ENCODE peak calls at places on chromosome 11, in seven cellular contexts. W, I, E, A, O, H and N are unnamed samples.

GRCh38 chr11:113985906-113986305 is 11.0 kb downstream of the HTR3A start:
- DNase-seq in W (no peak), I (no peak), E (no peak), A (no peak), O (no peak), H (no peak), N (no peak)

GRCh38 chr11:116960916-116961315 is 123.5 kb upstream of the APOA1 start:
- DNase-seq in W (peak), I (no peak), E (no peak), A (no peak), O (no peak), H (peak), N (no peak)

GRCh38 chr11:7642747-7643146 is 30.6 kb downstream of the CYB5R2 start:
- DNase-seq in W (no peak), I (no peak), E (peak), A (no peak), O (no peak), H (no peak), N (no peak)

GRCh38 chr11:47395225-47396048 is 13.0 kb upstream of the SLC39A13 start:
- DNase-seq in W (no peak), I (no peak), E (no peak), A (no peak), O (no peak), H (no peak), N (no peak)

GRCh38 chr11:20351151-20351550 is 12.4 kb upstream of the HTATIP2 start:
- DNase-seq in W (no peak), I (no peak), E (no peak), A (peak), O (no peak), H (no peak), N (no peak)

GRCh38 chr11:129728571-129728970 is 87.1 kb upstream of the TMEM45B start:
- DNase-seq in W (no peak), I (no peak), E (no peak), A (no peak), O (peak), H (no peak), N (no peak)

GRCh38 chr11:69229521-69229920 is 64.4 kb upstream of the MYEOV start:
- DNase-seq in W (no peak), I (no peak), E (no peak), A (no peak), O (no peak), H (no peak), N (no peak)

GRCh38 chr11:19089421-19089820 is 27.5 kb upstream of the ZDHHC13 start:
- DNase-seq in W (no peak), I (no peak), E (no peak), A (no peak), O (no peak), H (no peak), N (no peak)

GRCh38 chr11:28106351-28107043 is 1.5 kb downstream of the KIF18A start:
- DNase-seq in W (no peak), I (no peak), E (no peak), A (no peak), O (no peak), H (no peak), N (no peak)

GRCh38 chr11:69260622-69261021 is 33.3 kb upstream of the MYEOV start:
- DNase-seq in W (no peak), I (no peak), E (no peak), A (no peak), O (no peak), H (no peak), N (no peak)

GRCh38 chr11:46281374-46281831 is 3.9 kb downstream of the CREB3L1 start:
- DNase-seq in W (peak), I (no peak), E (peak), A (peak), O (no peak), H (no peak), N (no peak)

GRCh38 chr11:2580061-2580421 is 119.8 kb downstream of the KCNQ1OT1 start:
- DNase-seq in W (no peak), I (peak), E (no peak), A (no peak), O (no peak), H (no peak), N (no peak)

GRCh38 chr11:36258730-36259360 is 30.4 kb downstream of the COMMD9 start:
- DNase-seq in W (peak), I (peak), E (peak), A (peak), O (no peak), H (peak), N (no peak)

GRCh38 chr11:102810943-102811528 is 13.1 kb upstream of the MMP1 start:
- DNase-seq in W (peak), I (peak), E (no peak), A (no peak), O (no peak), H (peak), N (no peak)

GRCh38 chr11:17077240-17077519 is 287 bp downstream of the RPS13 start:
- DNase-seq in W (no peak), I (no peak), E (no peak), A (no peak), O (peak), H (no peak), N (no peak)

DNA sequence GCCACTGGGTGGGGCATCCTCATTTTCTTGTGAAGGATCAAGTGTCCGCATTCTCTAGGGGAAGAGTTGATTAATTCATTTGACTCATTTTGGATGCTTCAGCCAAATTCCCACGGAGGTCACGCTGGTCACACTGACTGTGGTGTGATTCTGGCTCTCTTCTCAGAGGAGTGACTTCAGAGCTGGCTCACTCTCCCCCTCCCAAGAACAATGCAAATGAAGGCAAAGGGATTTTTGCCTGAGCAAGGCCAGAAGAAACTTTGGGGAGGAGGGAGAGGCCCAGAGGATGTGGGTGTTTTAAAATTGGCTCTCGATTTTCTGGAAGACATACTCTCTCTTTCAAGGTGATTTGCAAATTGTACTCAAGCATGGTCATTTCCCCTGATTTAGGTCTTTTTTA is 51.1 kb upstream of the LMO2 start:
- DNase-seq in W (no peak), I (no peak), E (no peak), A (no peak), O (no peak), H (peak), N (no peak)
- TF ChIP-seq POLR2AphosphoS5 in W (no peak), I (no peak), E (no peak), A (no peak), O (no peak), H (no peak), N (no peak)

GRCh38 chr11:59754494-59754858 is 700 bp upstream of the STX3 start:
- DNase-seq in W (peak), I (peak), E (peak), A (peak), O (no peak), H (no peak), N (no peak)

GRCh38 chr11:59756845-59757244 is 1.7 kb downstream of the STX3 start:
- DNase-seq in W (peak), I (no peak), E (peak), A (peak), O (no peak), H (no peak), N (peak)

GRCh38 chr11:59755701-59756495 is 722 bp downstream of the STX3 start:
- DNase-seq in W (peak), I (peak), E (peak), A (peak), O (peak), H (peak), N (peak)

GRCh38 chr11:59754859-59755700 is at the start of gene STX3:
- DNase-seq in W (peak), I (peak), E (peak), A (peak), O (peak), H (peak), N (peak)

GRCh38 chr11:59756496-59756840 is 1.3 kb downstream of the STX3 start:
- DNase-seq in W (no peak), I (no peak), E (no peak), A (no peak), O (no peak), H (peak), N (no peak)
- H3K27ac ChIP-seq in W (peak), I (peak), E (peak), A (peak), O (peak), H (peak), N (peak)

GRCh38 chr11:70556884-70557741 is 158.8 kb downstream of the CTTN start:
- DNase-seq in W (no peak), I (no peak), E (no peak), A (peak), O (no peak), H (no peak), N (no peak)
- TF ChIP-seq POLR2AphosphoS5 in W (no peak), I (no peak), E (no peak), A (peak), O (no peak), H (no peak), N (no peak)

GRCh38 chr11:10387209-10388083 is 67.6 kb upstream of the AMPD3 start:
- DNase-seq in W (no peak), I (no peak), E (no peak), A (peak), O (peak), H (peak), N (no peak)
- H3K27ac ChIP-seq in W (no peak), I (peak), E (peak), A (peak), O (peak), H (no peak), N (peak)

GRCh38 chr11:66625752-66626149 is 9.3 kb downstream of the RBM14 start:
- DNase-seq in W (no peak), I (no peak), E (no peak), A (no peak), O (no peak), H (no peak), N (no peak)
- TF ChIP-seq POLR2AphosphoS5 in W (no peak), I (no peak), E (no peak), A (no peak), O (no peak), H (no peak), N (no peak)

DNA sequence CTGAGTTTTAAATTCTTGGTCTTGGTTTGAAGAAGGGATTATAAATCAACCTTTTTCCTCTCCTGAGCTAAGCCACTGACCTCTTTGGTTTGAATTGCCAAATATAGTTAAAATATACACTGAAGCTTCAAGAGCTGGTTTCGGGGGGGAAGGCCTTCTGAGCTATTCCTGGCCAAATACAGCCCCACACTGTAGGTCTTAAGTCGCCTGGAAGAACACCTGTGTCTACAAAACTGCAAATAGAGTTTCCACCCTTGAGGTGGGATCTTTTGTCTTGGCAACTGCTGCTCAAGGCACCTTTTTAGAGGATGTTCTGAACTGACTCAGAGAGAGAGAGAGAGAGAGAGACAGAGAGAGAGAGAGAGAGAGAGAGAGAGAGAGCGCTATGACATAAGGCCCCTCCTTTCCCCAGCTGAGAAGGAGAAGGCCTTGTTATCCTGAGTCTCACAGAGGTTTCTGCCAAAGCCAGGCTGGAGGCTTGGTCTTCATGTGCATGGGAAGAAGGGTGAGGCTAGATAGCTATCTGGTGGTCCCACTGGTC is 5.5 kb downstream of the ADM start:
- DNase-seq in W (no peak), I (no peak), E (no peak), A (no peak), O (no peak), H (peak), N (no peak)
- H3K27ac ChIP-seq in W (no peak), I (no peak), E (no peak), A (no peak), O (peak), H (no peak), N (peak)

GRCh38 chr11:120334894-120335462 is 1.2 kb upstream of the ARHGEF12 start:
- DNase-seq in W (peak), I (peak), E (peak), A (peak), O (no peak), H (peak), N (peak)
- TF ChIP-seq POLR2AphosphoS5 in W (no peak), I (no peak), E (no peak), A (peak), O (peak), H (no peak), N (peak)

GRCh38 chr11:67271212-67271547 is 4.9 kb downstream of the GRK2 start:
- DNase-seq in W (no peak), I (no peak), E (no peak), A (no peak), O (no peak), H (no peak), N (peak)
- H3K27ac ChIP-seq in W (peak), I (no peak), E (no peak), A (peak), O (peak), H (no peak), N (peak)

DNA sequence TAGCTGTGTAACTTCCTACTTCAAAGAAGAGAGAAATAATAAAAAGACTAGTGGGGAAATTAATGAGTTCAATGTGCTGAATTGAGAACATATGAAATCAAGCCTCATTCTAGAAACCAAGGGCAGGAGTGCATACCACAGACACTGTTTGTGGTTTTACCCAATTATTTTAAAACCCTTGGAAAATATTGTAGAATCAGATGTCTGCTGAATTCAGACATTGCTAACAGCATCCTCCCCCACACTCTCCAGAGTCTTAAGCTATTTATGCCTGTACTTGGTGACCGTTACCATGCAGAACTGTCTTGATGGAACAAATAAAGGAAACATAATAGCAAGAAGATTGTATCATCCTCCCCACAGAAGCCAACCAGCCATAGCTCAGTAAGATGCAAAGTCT is 850.0 kb downstream of the NTM start:
- DNase-seq in W (no peak), I (no peak), E (no peak), A (no peak), O (no peak), H (no peak), N (no peak)
- TF ChIP-seq POLR2AphosphoS5 in W (no peak), I (peak), E (no peak), A (no peak), O (no peak), H (no peak), N (no peak)

GRCh38 chr11:3815882-3816281 is 7.5 kb downstream of the PGAP2 start:
- DNase-seq in W (no peak), I (no peak), E (no peak), A (no peak), O (no peak), H (no peak), N (no peak)

GRCh38 chr11:3822312-3822711 is 14.0 kb downstream of the PGAP2 start:
- DNase-seq in W (no peak), I (no peak), E (no peak), A (no peak), O (no peak), H (no peak), N (no peak)

GRCh38 chr11:3810951-3811350 is 2.6 kb downstream of the PGAP2 start:
- DNase-seq in W (no peak), I (no peak), E (no peak), A (no peak), O (no peak), H (no peak), N (no peak)

GRCh38 chr11:3820971-3821370 is 12.6 kb downstream of the PGAP2 start:
- DNase-seq in W (no peak), I (no peak), E (no peak), A (no peak), O (no peak), H (no peak), N (no peak)

DNA sequence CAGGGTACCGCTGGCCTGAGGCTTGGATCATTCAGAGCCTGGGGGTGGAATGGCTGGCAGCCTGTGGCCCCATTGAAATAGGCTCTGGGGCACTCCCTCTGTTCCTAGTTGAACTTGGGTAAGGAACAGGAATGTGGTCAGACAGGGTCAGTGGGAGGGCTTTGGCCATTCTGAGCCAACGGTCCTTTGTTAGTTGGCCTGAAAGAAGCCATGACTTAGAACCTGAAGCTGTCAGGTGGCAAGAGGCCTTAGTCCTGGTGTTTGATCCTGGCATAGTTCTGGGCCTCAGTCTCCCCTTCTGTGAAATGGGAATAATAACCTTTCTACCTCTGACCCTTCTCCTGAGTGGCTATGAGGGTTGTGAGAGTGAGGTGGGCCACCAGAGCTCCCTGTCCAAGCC is 8.3 kb downstream of the PGAP2 start:
- DNase-seq in W (no peak), I (no peak), E (no peak), A (no peak), O (no peak), H (no peak), N (no peak)
- H3K27ac ChIP-seq in W (no peak), I (no peak), E (no peak), A (no peak), O (no peak), H (no peak), N (no peak)